ENCODE peak calls at places on chromosome 13, in seven cellular contexts. One of them, this sample, is unnamed.

GRCh38 chr13:28494861-28495585 is at the start of gene FLT1:
- DNase-seq in esophagus squamous epithelium: no peak
- DNase-seq in A549: no peak
- DNase-seq in heart left ventricle: peak
- DNase-seq in upper lobe of left lung: peak
- DNase-seq in IMR-90: peak
- DNase-seq in endothelial cell of umbilical vein: peak
- DNase-seq in this sample: peak

GRCh38 chr13:52780092-52780491 is 40.5 kb upstream of the CNMD start:
- DNase-seq in esophagus squamous epithelium: no peak
- DNase-seq in A549: no peak
- DNase-seq in heart left ventricle: no peak
- DNase-seq in upper lobe of left lung: no peak
- DNase-seq in IMR-90: no peak
- DNase-seq in endothelial cell of umbilical vein: no peak
- DNase-seq in this sample: no peak

GRCh38 chr13:30898721-30899188 is 7.3 kb upstream of the MEDAG start:
- DNase-seq in esophagus squamous epithelium: no peak
- DNase-seq in A549: peak
- DNase-seq in heart left ventricle: peak
- DNase-seq in upper lobe of left lung: peak
- DNase-seq in IMR-90: peak
- DNase-seq in endothelial cell of umbilical vein: peak
- DNase-seq in this sample: no peak

GRCh38 chr13:22081430-22081829 is 410.6 kb downstream of the FGF9 start:
- DNase-seq in esophagus squamous epithelium: no peak
- DNase-seq in A549: no peak
- DNase-seq in heart left ventricle: no peak
- DNase-seq in upper lobe of left lung: no peak
- DNase-seq in IMR-90: no peak
- DNase-seq in endothelial cell of umbilical vein: no peak
- DNase-seq in this sample: no peak

GRCh38 chr13:43936630-43937029 is 56.9 kb downstream of the LACC1 start:
- DNase-seq in esophagus squamous epithelium: no peak
- DNase-seq in A549: no peak
- DNase-seq in heart left ventricle: no peak
- DNase-seq in upper lobe of left lung: no peak
- DNase-seq in IMR-90: no peak
- DNase-seq in endothelial cell of umbilical vein: no peak
- DNase-seq in this sample: no peak

GRCh38 chr13:76783798-76784197 is 102.4 kb downstream of the KCTD12 start:
- DNase-seq in esophagus squamous epithelium: no peak
- DNase-seq in A549: no peak
- DNase-seq in heart left ventricle: no peak
- DNase-seq in upper lobe of left lung: no peak
- DNase-seq in IMR-90: no peak
- DNase-seq in endothelial cell of umbilical vein: no peak
- DNase-seq in this sample: no peak

GRCh38 chr13:61880576-61881283 is 465.1 kb upstream of the PCDH20 start:
- DNase-seq in esophagus squamous epithelium: no peak
- DNase-seq in A549: peak
- DNase-seq in heart left ventricle: no peak
- DNase-seq in upper lobe of left lung: no peak
- DNase-seq in IMR-90: peak
- DNase-seq in endothelial cell of umbilical vein: peak
- DNase-seq in this sample: no peak

GRCh38 chr13:21868823-21869222 is 197.9 kb downstream of the FGF9 start:
- DNase-seq in esophagus squamous epithelium: no peak
- DNase-seq in A549: no peak
- DNase-seq in heart left ventricle: no peak
- DNase-seq in upper lobe of left lung: no peak
- DNase-seq in IMR-90: no peak
- DNase-seq in endothelial cell of umbilical vein: no peak
- DNase-seq in this sample: no peak

GRCh38 chr13:63864171-63864902 is 2448.7 kb upstream of the PCDH20 start:
- DNase-seq in esophagus squamous epithelium: no peak
- DNase-seq in A549: no peak
- DNase-seq in heart left ventricle: no peak
- DNase-seq in upper lobe of left lung: no peak
- DNase-seq in IMR-90: peak
- DNase-seq in endothelial cell of umbilical vein: no peak
- DNase-seq in this sample: no peak

DNA sequence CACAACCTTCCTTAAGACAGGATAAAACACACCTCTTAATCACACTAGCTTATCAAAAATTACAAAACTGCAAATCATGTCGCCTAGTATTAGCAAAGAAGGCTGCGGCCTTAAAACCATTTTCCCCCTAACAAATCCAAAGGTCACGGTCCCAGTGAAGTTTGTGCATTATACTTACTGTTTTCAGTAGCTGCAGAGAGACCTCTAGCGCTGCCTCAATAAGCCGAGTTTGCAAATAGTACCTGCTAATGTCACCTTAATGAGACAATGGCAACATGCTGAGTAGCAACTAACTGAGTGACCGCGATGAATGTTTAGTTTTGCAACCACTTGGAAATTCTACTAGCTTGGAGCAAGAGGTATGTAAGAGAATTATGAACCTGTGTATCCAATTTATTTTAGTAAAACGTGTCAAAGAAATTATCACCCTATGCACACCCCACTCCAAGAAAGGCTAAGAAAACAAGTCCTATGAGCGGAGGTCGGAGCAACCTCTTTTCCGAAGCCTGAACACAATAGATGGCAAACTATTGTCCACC is 1.2 kb downstream of the KPNA3 start:
- DNase-seq in esophagus squamous epithelium: no peak
- DNase-seq in A549: peak
- DNase-seq in heart left ventricle: no peak
- DNase-seq in upper lobe of left lung: peak
- DNase-seq in IMR-90: peak
- DNase-seq in endothelial cell of umbilical vein: peak
- DNase-seq in this sample: no peak
- TF ChIP-seq POLR2A in esophagus squamous epithelium: no peak
- TF ChIP-seq POLR2A in A549: no peak
- TF ChIP-seq POLR2A in heart left ventricle: no peak
- TF ChIP-seq POLR2A in upper lobe of left lung: no peak
- TF ChIP-seq POLR2A in IMR-90: no peak
- TF ChIP-seq POLR2A in endothelial cell of umbilical vein: no peak
- TF ChIP-seq POLR2A in this sample: no peak

GRCh38 chr13:20129076-20129475 is 31.8 kb downstream of the GJA3 start:
- DNase-seq in esophagus squamous epithelium: no peak
- DNase-seq in A549: no peak
- DNase-seq in heart left ventricle: no peak
- DNase-seq in upper lobe of left lung: no peak
- DNase-seq in IMR-90: no peak
- DNase-seq in endothelial cell of umbilical vein: no peak
- DNase-seq in this sample: no peak

GRCh38 chr13:20127563-20128458 is 33.0 kb downstream of the GJA3 start:
- DNase-seq in esophagus squamous epithelium: no peak
- DNase-seq in A549: peak
- DNase-seq in heart left ventricle: peak
- DNase-seq in upper lobe of left lung: peak
- DNase-seq in IMR-90: peak
- DNase-seq in endothelial cell of umbilical vein: peak
- DNase-seq in this sample: peak

GRCh38 chr13:20127263-20127562 is 33.6 kb downstream of the GJA3 start:
- DNase-seq in esophagus squamous epithelium: no peak
- DNase-seq in A549: no peak
- DNase-seq in heart left ventricle: no peak
- DNase-seq in upper lobe of left lung: peak
- DNase-seq in IMR-90: no peak
- DNase-seq in endothelial cell of umbilical vein: no peak
- DNase-seq in this sample: no peak

GRCh38 chr13:20130012-20130411 is 30.8 kb downstream of the GJA3 start:
- DNase-seq in esophagus squamous epithelium: no peak
- DNase-seq in A549: no peak
- DNase-seq in heart left ventricle: no peak
- DNase-seq in upper lobe of left lung: no peak
- DNase-seq in IMR-90: no peak
- DNase-seq in endothelial cell of umbilical vein: no peak
- DNase-seq in this sample: no peak

GRCh38 chr13:20128459-20128927 is 32.4 kb downstream of the GJA3 start:
- DNase-seq in esophagus squamous epithelium: no peak
- DNase-seq in A549: no peak
- DNase-seq in heart left ventricle: no peak
- DNase-seq in upper lobe of left lung: peak
- DNase-seq in IMR-90: no peak
- DNase-seq in endothelial cell of umbilical vein: no peak
- DNase-seq in this sample: no peak
- TF ChIP-seq POLR2A in esophagus squamous epithelium: no peak
- TF ChIP-seq POLR2A in A549: no peak
- TF ChIP-seq POLR2A in heart left ventricle: no peak
- TF ChIP-seq POLR2A in upper lobe of left lung: no peak
- TF ChIP-seq POLR2A in IMR-90: no peak
- TF ChIP-seq POLR2A in endothelial cell of umbilical vein: no peak
- TF ChIP-seq POLR2A in this sample: no peak

DNA sequence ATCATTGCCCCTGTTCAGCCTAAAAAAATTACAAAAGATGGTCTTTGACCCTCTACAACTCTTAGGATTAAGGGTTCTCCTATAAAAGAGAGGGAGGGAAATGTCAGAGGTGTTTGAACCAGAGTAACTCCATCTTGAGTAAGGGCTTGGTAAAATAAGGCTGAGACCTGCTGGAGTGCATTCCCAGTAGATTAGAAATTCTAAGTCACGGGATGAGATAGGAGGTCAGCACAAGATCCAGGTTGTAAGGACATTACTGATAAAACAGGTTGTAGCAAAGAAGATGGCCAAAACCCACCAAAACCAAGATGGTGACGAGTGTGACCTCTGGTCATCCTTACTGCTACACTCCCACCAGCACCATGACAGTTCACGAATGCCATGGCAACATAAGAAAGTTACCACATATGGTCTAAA is 48.7 kb upstream of the ANKRD10 start:
- DNase-seq in esophagus squamous epithelium: no peak
- DNase-seq in A549: no peak
- DNase-seq in heart left ventricle: no peak
- DNase-seq in upper lobe of left lung: no peak
- DNase-seq in IMR-90: no peak
- DNase-seq in endothelial cell of umbilical vein: no peak
- DNase-seq in this sample: no peak
- TF ChIP-seq POLR2A in esophagus squamous epithelium: no peak
- TF ChIP-seq POLR2A in A549: no peak
- TF ChIP-seq POLR2A in heart left ventricle: no peak
- TF ChIP-seq POLR2A in upper lobe of left lung: no peak
- TF ChIP-seq POLR2A in IMR-90: no peak
- TF ChIP-seq POLR2A in endothelial cell of umbilical vein: no peak
- TF ChIP-seq POLR2A in this sample: no peak

DNA sequence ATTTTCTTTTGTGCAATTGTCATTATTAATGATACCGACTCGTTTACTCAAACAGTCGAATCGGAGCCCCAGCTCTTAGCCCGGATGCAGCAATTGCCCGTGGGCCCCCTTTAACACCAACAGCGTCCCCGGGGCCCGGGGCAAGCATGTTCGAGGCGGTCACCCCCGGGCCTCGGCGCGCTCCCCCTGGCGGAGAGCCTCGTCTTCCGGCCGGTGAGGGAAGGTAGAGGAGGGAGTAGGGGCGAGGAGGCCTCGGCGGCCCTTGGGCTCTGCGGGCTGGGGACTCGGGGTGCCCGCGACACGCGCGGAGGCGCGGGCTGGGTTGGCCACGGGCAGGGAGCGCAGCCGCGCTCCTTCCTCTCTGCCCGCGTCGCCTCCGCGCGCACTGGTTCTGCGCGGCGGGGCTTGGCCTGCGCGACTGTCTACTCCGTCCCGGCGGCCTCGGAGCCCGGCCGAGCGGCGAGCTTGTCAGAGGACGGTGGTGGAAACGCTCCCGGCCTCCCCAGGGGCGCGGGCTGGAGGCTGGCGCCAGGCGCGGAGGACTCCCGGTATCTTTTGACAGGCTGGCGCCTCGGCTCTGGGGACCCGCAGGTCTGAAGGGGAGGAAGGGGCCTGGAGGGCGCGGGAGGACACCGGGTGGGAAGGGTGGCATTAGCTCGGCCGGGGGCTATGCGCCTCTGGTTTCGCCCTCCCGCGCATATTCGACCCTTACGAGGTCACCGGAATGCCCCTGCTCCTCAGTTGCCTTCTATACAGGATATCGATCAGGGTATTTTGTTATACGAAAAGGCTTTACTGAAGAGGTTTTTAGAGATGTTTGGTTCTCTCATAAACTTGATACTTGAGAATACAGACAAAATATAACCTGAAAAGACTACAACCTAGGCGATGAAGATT is 1.5 kb downstream of the BIVM start:
- DNase-seq in esophagus squamous epithelium: peak
- DNase-seq in A549: peak
- DNase-seq in heart left ventricle: peak
- DNase-seq in upper lobe of left lung: peak
- DNase-seq in IMR-90: peak
- DNase-seq in endothelial cell of umbilical vein: peak
- DNase-seq in this sample: peak
- TF ChIP-seq POLR2A in esophagus squamous epithelium: peak
- TF ChIP-seq POLR2A in A549: peak
- TF ChIP-seq POLR2A in heart left ventricle: no peak
- TF ChIP-seq POLR2A in upper lobe of left lung: no peak
- TF ChIP-seq POLR2A in IMR-90: peak
- TF ChIP-seq POLR2A in endothelial cell of umbilical vein: no peak
- TF ChIP-seq POLR2A in this sample: peak

DNA sequence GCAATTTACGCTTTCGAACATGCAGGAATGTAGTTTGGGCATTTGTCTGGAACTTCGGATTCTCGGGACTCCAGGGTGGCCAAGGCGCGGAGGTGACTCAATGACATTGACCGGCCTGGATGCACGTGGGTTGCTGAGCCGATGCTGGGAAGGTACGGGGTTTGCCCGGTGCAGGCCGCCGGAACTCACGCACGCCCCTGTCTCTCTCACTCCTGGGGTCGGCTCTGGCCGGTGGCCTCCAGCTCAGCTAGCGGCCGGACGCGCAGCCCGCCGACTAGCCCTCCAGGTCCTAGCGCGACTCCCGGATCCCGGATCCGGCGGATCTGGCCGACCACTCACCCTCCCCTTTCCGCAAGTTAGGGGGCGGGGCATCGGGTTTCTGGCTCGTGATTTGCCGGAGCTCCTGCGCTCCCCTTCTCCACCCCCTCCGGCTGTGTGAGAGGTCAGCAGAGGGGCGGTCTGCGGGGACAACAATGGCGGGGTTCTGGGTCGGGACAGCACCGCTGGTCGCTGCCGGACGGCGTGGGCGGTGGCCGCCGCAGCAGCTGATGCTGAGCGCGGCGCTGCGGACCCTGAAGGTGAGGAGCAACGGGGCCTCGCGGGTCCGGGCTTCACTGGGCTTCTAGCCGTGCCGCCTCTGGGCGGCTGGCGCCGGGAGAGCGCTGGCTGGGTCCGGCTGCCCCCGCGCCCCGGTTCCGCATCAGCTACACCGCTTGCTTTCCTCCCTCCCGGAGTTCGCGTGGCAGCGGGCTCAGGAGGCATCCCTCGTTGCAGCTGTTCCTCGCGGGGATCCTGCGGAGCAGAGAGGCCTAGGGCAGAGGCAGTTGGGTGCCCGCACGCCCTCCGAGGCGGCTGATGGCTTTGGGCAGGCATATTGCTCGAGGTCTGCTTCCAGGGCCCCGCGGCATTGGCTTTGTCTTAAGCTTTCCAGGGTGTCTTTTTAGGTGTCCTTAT is at the start of gene PCCA:
- DNase-seq in esophagus squamous epithelium: peak
- DNase-seq in A549: peak
- DNase-seq in heart left ventricle: peak
- DNase-seq in upper lobe of left lung: peak
- DNase-seq in IMR-90: peak
- DNase-seq in endothelial cell of umbilical vein: peak
- DNase-seq in this sample: peak
- TF ChIP-seq POLR2A in esophagus squamous epithelium: no peak
- TF ChIP-seq POLR2A in A549: peak
- TF ChIP-seq POLR2A in heart left ventricle: no peak
- TF ChIP-seq POLR2A in upper lobe of left lung: no peak
- TF ChIP-seq POLR2A in IMR-90: no peak
- TF ChIP-seq POLR2A in endothelial cell of umbilical vein: peak
- TF ChIP-seq POLR2A in this sample: peak

This sample was measured in uterus.